ENCODE peak calls at places on chromosome 12, in seven cellular contexts. S is activated naive CD4-positive, alpha-beta T cell treated with Interleukin-2 at 50 U/mL for 16 hours; O is stomach; D is activated T-cell treated with anti-CD3 and anti-CD28 coated beads, Interleukin-2, amount 50 U/mL, for 1 hour; N is stimulated activated effector memory CD8-positive, alpha-beta T cell treated with anti-CD3 and anti-CD28 coated beads, Interleukin-12 subunit alpha, Interleukin-12 subunit beta, amount 100 ng/mL, for 72 hours; E is mesothelial cell of epicardium; Z is ACHN. U is an unnamed sample.

GRCh38 chr12:105453306-105453705 is 122.8 kb downstream of the C12orf75 start:
- DNase-seq in E (no peak), N (no peak), D (no peak), S (no peak), O (no peak), Z (no peak), U (no peak)

GRCh38 chr12:48023386-48023785 is 19.1 kb upstream of the COL2A1 start:
- DNase-seq in E (no peak), S (no peak), O (peak), D (no peak), N (no peak), Z (no peak), U (no peak)

GRCh38 chr12:6367065-6367968 is 8.0 kb downstream of the SCNN1A start:
- DNase-seq in O (no peak), N (no peak), Z (peak), D (no peak), E (no peak), S (peak), U (no peak)

GRCh38 chr12:112148031-112148513 is 22.7 kb downstream of the TRAFD1 start:
- DNase-seq in S (no peak), D (no peak), E (no peak), O (peak), Z (peak), N (no peak), U (no peak)

GRCh38 chr12:2959508-2960431 is 573 bp downstream of the TEAD4 start:
- DNase-seq in E (peak), D (no peak), Z (peak), N (no peak), O (peak), S (no peak), U (peak)

GRCh38 chr12:73815072-73815660 is 722.5 kb upstream of the ATXN7L3B start:
- DNase-seq in E (no peak), D (no peak), N (no peak), S (no peak), Z (no peak), O (no peak), U (no peak)

GRCh38 chr12:122306407-122306806 is 40.1 kb upstream of the VPS33A start:
- DNase-seq in O (no peak), Z (no peak), D (no peak), S (no peak), N (no peak), E (no peak), U (no peak)

GRCh38 chr12:31362115-31362758 is 36.3 kb upstream of the SINHCAF start:
- DNase-seq in E (no peak), D (no peak), S (no peak), O (no peak), Z (no peak), N (peak), U (no peak)

GRCh38 chr12:105444050-105444808 is 113.7 kb downstream of the C12orf75 start:
- DNase-seq in N (no peak), O (no peak), E (no peak), D (no peak), S (no peak), Z (no peak), U (no peak)

GRCh38 chr12:122111070-122111750 is 32.7 kb downstream of the MLXIP start:
- DNase-seq in E (no peak), Z (no peak), S (no peak), N (no peak), D (no peak), O (no peak), U (no peak)

GRCh38 chr12:117582135-117582784 is 220.8 kb upstream of the NOS1 start:
- DNase-seq in O (no peak), S (no peak), D (no peak), Z (no peak), E (no peak), N (no peak), U (no peak)

GRCh38 chr12:2325501-2325900 is 272.7 kb downstream of the CACNA1C start:
- DNase-seq in D (no peak), S (no peak), E (no peak), N (no peak), O (no peak), Z (no peak), U (no peak)

GRCh38 chr12:58765076-58765475 is 155.2 kb downstream of the LRIG3 start:
- DNase-seq in S (no peak), O (no peak), D (no peak), Z (no peak), N (no peak), E (no peak), U (no peak)

GRCh38 chr12:29889737-29890136 is 106.0 kb upstream of the TMTC1 start:
- DNase-seq in Z (peak), O (peak), E (no peak), N (no peak), D (no peak), S (no peak), U (no peak)

GRCh38 chr12:14907953-14908352 is 22.3 kb upstream of the MGP start:
- DNase-seq in S (no peak), D (no peak), Z (no peak), E (no peak), N (no peak), O (no peak), U (no peak)

GRCh38 chr12:9687228-9687627 is 17.7 kb downstream of the CLEC2D start:
- DNase-seq in D (no peak), N (no peak), Z (peak), S (no peak), O (no peak), E (no peak), U (no peak)

GRCh38 chr12:53012928-53013327 is 6.7 kb downstream of the EIF4B start:
- DNase-seq in O (no peak), E (no peak), D (no peak), S (no peak), N (no peak), Z (no peak), U (no peak)

GRCh38 chr12:121110211-121110940 is 22.3 kb upstream of the P2RX7 start:
- DNase-seq in O (peak), S (peak), D (peak), E (peak), N (peak), Z (peak), U (peak)

GRCh38 chr12:92134638-92135274 is 10.9 kb downstream of the BTG1 start:
- DNase-seq in N (no peak), S (no peak), O (no peak), D (no peak), Z (peak), E (no peak), U (no peak)

GRCh38 chr12:29309320-29309902 is 71.6 kb downstream of the ERGIC2 start:
- DNase-seq in N (no peak), S (no peak), E (no peak), O (no peak), D (no peak), Z (peak), U (no peak)